ENCODE peak calls at places on chromosomes 5 and 9, in four cellular contexts. E, G, A and B are unnamed samples.

GRCh38 chr9:22107646-22108045 is 98.5 kb upstream of the CDKN2B start:
- DNase-seq in E (no peak), G (no peak), A (no peak), B (no peak)

GRCh38 chr5:77986261-77986660 is 210.1 kb upstream of the TBCA start:
- DNase-seq in E (no peak), G (no peak), A (no peak), B (no peak)

GRCh38 chr5:19855929-19856328 is 132.1 kb downstream of the CDH18 start:
- DNase-seq in E (peak; percentile 65), G (no peak), A (no peak), B (peak; percentile 67)

GRCh38 chr9:3012245-3012644 is 168.3 kb upstream of the PUM3 start:
- DNase-seq in E (no peak), G (no peak), A (peak; percentile 84), B (no peak)

GRCh38 chr9:107569171-107569570 is 79.6 kb upstream of the KLF4 start:
- DNase-seq in E (no peak), G (no peak), A (no peak), B (peak; percentile 43)

GRCh38 chr9:128068656-128069221 is 707 bp downstream of the SLC25A25 start:
- DNase-seq in E (no peak), G (no peak), A (peak; percentile 34), B (no peak)

GRCh38 chr9:125409217-125409636 is 147.6 kb downstream of the GAPVD1 start:
- DNase-seq in E (no peak), G (peak; percentile 61), A (peak; percentile 36), B (no peak)

GRCh38 chr9:138066049-138066448 is 188.5 kb downstream of the CACNA1B start:
- DNase-seq in E (no peak), G (no peak), A (no peak), B (no peak)

GRCh38 chr9:83231039-83231438 is 168.1 kb upstream of the RASEF start:
- DNase-seq in E (no peak), G (no peak), A (no peak), B (peak; percentile 54)

GRCh38 chr5:84885479-84886258 is 501.0 kb upstream of the EDIL3 start:
- DNase-seq in E (peak; percentile 93), G (no peak), A (no peak), B (peak; percentile 75)

GRCh38 chr5:175246242-175246891 is 197.6 kb downstream of the DRD1 start:
- DNase-seq in E (peak; percentile 99), G (no peak), A (peak; percentile 11), B (peak; percentile 85)

GRCh38 chr5:108884736-108885135 is 137.0 kb downstream of the FER start:
- DNase-seq in E (peak; percentile 81), G (no peak), A (no peak), B (peak; percentile 83)

GRCh38 chr9:111108946-111109345 is 70.7 kb upstream of the LPAR1 start:
- DNase-seq in E (peak; percentile 40), G (no peak), A (peak; percentile 43), B (peak; percentile 73)

GRCh38 chr5:139215176-139215975 is 17.2 kb upstream of the SIL1 start:
- DNase-seq in E (no peak), G (no peak), A (no peak), B (no peak)

GRCh38 chr9:94937214-94937903 is 210.9 kb downstream of the AOPEP start:
- DNase-seq in E (peak; percentile 94), G (no peak), A (peak; percentile 41), B (peak; percentile 95)

GRCh38 chr5:45205403-45205961 is 396.7 kb downstream of the MRPS30 start:
- DNase-seq in E (no peak), G (no peak), A (no peak), B (no peak)

GRCh38 chr5:175059687-175060194 is 335.4 kb downstream of the MSX2 start:
- DNase-seq in E (peak; percentile 58), G (peak; percentile 63), A (no peak), B (peak; percentile 1)

GRCh38 chr5:102766295-102767090 is 11.4 kb downstream of the PAM start:
- DNase-seq in E (no peak), G (no peak), A (no peak), B (no peak)

GRCh38 chr5:89028579-89029272 is 145.7 kb upstream of the MEF2C start:
- DNase-seq in E (peak; percentile 68), G (no peak), A (no peak), B (no peak)

GRCh38 chr9:127038531-127038930 is 83.9 kb downstream of the ANGPTL2 start:
- DNase-seq in E (no peak), G (no peak), A (no peak), B (no peak)

GRCh38 chr9:16542290-16542689 is 328.2 kb downstream of the BNC2 start:
- DNase-seq in E (no peak), G (no peak), A (no peak), B (no peak)

GRCh38 chr5:90099099-90099498 is 310.5 kb downstream of the CETN3 start:
- DNase-seq in E (peak; percentile 34), G (no peak), A (no peak), B (no peak)

GRCh38 chr5:55234171-55234700 is 828 bp upstream of the CCNO start:
- DNase-seq in E (no peak), G (no peak), A (peak; percentile 27), B (peak; percentile 37)

GRCh38 chr9:130900701-130901497 is 4.3 kb upstream of the QRFP start:
- DNase-seq in E (no peak), G (no peak), A (no peak), B (no peak)

GRCh38 chr9:34884732-34885131 is 73.4 kb upstream of the PHF24 start:
- DNase-seq in E (no peak), G (no peak), A (no peak), B (no peak)

GRCh38 chr9:123043081-123043939 is 9.8 kb downstream of the GPR21 start:
- DNase-seq in E (no peak), G (no peak), A (no peak), B (no peak)

GRCh38 chr5:110104048-110104725 is 414.5 kb downstream of the MAN2A1 start:
- DNase-seq in E (no peak), G (no peak), A (no peak), B (no peak)

GRCh38 chr5:153969563-153969895 is 69.2 kb downstream of the FAM114A2 start:
- DNase-seq in E (no peak), G (no peak), A (peak; percentile 24), B (no peak)

GRCh38 chr9:135035781-135036760 is 51.4 kb upstream of the OLFM1 start:
- DNase-seq in E (no peak), G (peak; percentile 58), A (no peak), B (no peak)

GRCh38 chr5:175887463-175887862 is 16.1 kb downstream of the CPLX2 start:
- DNase-seq in E (no peak), G (no peak), A (no peak), B (no peak)

GRCh38 chr5:67375606-67376005 is 179.0 kb upstream of the CD180 start:
- DNase-seq in E (no peak), G (no peak), A (peak; percentile 4), B (no peak)
- TF ChIP-seq CTCF in E (no peak), G (no peak), A (peak; percentile 32), B (no peak)

GRCh38 chr5:135263022-135263668 is 135.9 kb downstream of the MACROH2A1 start:
- DNase-seq in E (no peak), G (no peak), A (no peak), B (no peak)
- H3K4me3 ChIP-seq in E (no peak overlapping the region), G (no peak overlapping the region), A (no peak overlapping the region), B (no peak overlapping the region)

DNA sequence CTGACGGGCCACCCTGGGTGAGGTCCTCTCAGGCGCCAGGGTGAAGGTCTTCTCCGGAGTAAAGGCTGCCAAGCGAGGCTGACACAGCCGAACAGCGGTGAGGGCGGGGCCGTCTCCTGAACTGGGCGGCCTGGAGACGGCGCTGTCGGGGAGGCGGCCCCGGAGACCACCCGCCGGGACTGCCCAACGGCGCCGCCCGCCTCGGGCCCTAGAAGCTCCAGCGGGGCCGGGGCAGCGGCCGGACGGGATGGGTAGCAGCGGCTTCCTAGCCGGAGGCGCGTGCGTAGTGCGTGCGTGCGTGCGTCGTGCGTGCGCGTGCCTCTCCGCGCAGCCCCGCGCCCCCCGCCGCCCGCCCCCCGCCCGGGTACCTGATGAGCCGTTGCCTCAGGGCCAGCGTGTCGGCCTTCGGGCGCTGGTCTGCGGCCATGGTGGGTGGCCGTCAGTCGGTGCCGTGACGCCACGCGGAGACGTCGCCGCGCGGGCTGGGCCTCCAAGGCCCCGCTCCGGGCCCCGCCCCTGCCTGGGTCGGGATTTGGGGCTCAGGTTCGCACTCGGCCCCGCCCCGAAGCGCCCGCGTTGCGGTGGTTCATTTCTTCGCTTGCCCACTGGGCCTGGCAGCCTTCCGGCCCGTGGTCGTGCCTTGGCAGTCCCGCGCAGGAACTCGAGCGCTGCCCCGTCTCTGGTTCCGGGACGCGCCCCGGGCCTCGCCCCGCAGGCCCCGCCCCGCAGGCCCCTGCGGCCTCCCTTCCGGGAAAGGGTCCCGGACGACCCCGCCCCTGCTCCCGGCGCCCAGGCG is at the start of gene PHYKPL:
- DNase-seq in E (peak; percentile 51), G (peak; percentile 86), A (peak; percentile 81), B (peak; percentile 61)
- TF ChIP-seq CTCF in E (no peak), G (no peak), A (no peak), B (peak; percentile 7)

DNA sequence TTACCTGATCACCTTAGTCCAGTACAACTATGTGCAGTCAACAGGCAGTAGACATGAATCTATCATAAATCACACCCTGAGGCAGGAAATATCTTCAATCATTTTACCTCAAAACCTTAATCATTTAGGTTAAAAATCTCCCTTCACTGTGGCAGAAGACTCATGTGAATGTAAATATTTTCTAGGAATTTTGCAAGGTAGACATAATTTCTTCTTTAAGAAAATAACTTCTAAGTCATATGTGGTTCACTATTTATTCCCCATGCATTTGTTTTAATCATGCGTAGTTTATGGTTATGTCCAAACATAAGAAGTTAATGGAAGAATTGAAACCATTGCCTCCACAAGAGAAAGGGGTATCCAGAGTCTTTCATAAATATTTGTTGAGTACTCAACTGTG is 97.0 kb downstream of the HMHB1 start:
- DNase-seq in E (no peak), G (no peak), A (no peak), B (no peak)
- H3K4me3 ChIP-seq in E (no peak overlapping the region), G (no peak overlapping the region), A (no peak overlapping the region), B (no peak overlapping the region)

GRCh38 chr5:59528226-59528862 is 365.2 kb downstream of the PDE4D start:
- DNase-seq in E (no peak), G (no peak), A (no peak), B (no peak)

GRCh38 chr5:59529286-59529685 is 364.2 kb downstream of the PDE4D start:
- DNase-seq in E (no peak), G (no peak), A (no peak), B (no peak)

GRCh38 chr5:59522201-59522831 is 371.2 kb downstream of the PDE4D start:
- DNase-seq in E (peak; percentile 25), G (no peak), A (no peak), B (no peak)

GRCh38 chr5:59525310-59525709 is 368.2 kb downstream of the PDE4D start:
- DNase-seq in E (no peak), G (no peak), A (no peak), B (no peak)

DNA sequence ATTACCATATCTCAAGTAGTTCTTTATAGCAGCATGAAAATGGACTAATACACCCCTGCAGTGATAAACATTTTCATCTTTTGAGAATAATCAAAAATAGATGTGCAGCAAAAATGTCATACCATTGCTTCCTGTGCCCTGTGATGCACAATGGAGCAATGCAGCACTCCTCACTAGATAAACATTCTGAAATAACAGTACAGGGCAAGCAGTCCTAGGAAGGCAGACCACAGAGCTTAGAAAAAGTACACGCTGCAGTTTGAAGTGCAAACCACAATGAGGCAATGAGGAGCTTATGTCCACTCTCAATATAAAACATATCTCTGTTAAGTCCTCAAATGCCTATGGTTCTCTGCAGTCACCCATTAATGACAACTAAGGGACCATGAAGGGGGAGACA is 367.6 kb downstream of the PDE4D start:
- DNase-seq in E (peak; percentile 86), G (no peak), A (no peak), B (no peak)
- TF ChIP-seq CTCF in E (peak; percentile 15), G (no peak), A (no peak), B (no peak)